ENCODE peak calls at places on chromosome 3, in seven cellular contexts. C is IMR-90, A is mesendoderm, X is H1, F is neuronal stem cell, T is mesenchymal stem cell, P is H9. E is an unnamed sample.

GRCh38 chr3:158642005-158642404 is 2.3 kb upstream of the GFM1 start:
- DNase-seq in P (no peak), T (no peak), X (no peak), A (no peak), C (no peak), F (no peak), E (no peak)

GRCh38 chr3:4394048-4394447 is 73.0 kb downstream of the SUMF1 start:
- DNase-seq in C (peak), A (no peak), F (no peak), P (no peak), X (no peak), T (peak), E (no peak)

GRCh38 chr3:111998661-111999641 is at the start of gene TAGLN3:
- DNase-seq in A (peak), X (no peak), F (peak), P (peak), C (no peak), T (peak), E (no peak)

GRCh38 chr3:153722157-153722556 is 399.0 kb upstream of the ARHGEF26 start:
- DNase-seq in C (no peak), P (no peak), F (no peak), X (no peak), A (no peak), T (no peak), E (no peak)

GRCh38 chr3:189902230-189903186 is 218.2 kb downstream of the P3H2 start:
- DNase-seq in A (no peak), T (no peak), C (peak), P (no peak), F (no peak), X (no peak), E (no peak)

GRCh38 chr3:185995352-185995751 is 57.5 kb upstream of the TRA2B start:
- DNase-seq in X (no peak), T (no peak), F (no peak), C (peak), A (no peak), P (no peak), E (no peak)

GRCh38 chr3:25854635-25855034 is 64.7 kb downstream of the OXSM start:
- DNase-seq in P (no peak), T (peak), C (peak), A (peak), X (no peak), F (no peak), E (peak)

GRCh38 chr3:133890972-133891644 is 4.6 kb downstream of the RAB6B start:
- DNase-seq in A (no peak), C (no peak), P (no peak), T (no peak), F (no peak), X (no peak), E (no peak)

GRCh38 chr3:81485444-81485865 is 276.0 kb downstream of the GBE1 start:
- DNase-seq in X (no peak), T (peak), F (no peak), P (no peak), A (no peak), C (peak), E (peak)

GRCh38 chr3:112446343-112446742 is 52.9 kb downstream of the BTLA start:
- DNase-seq in C (no peak), F (peak), X (no peak), P (no peak), T (no peak), A (peak), E (peak)

GRCh38 chr3:12027199-12027598 is 23.0 kb downstream of the SYN2 start:
- DNase-seq in F (no peak), X (no peak), T (no peak), A (no peak), C (no peak), P (no peak), E (no peak)

GRCh38 chr3:138234401-138235179 is 47.5 kb downstream of the ARMC8 start:
- DNase-seq in T (no peak), X (no peak), P (no peak), F (no peak), C (peak), A (no peak), E (no peak)

GRCh38 chr3:171268677-171269076 is 191.5 kb downstream of the TNIK start:
- DNase-seq in P (no peak), X (no peak), T (no peak), F (no peak), A (no peak), C (no peak), E (no peak)

GRCh38 chr3:114406922-114407321 is 113.1 kb downstream of the TIGIT start:
- DNase-seq in P (no peak), C (no peak), X (no peak), F (no peak), A (no peak), T (no peak), E (no peak)

GRCh38 chr3:8110966-8111798 is 390.4 kb upstream of the LMCD1 start:
- DNase-seq in P (peak), T (peak), C (peak), F (peak), A (peak), X (peak), E (no peak)

GRCh38 chr3:45113625-45114050 is 32.5 kb downstream of the CDCP1 start:
- DNase-seq in C (peak), X (no peak), A (no peak), T (peak), F (no peak), P (no peak), E (no peak)

GRCh38 chr3:65713016-65713415 is 325.7 kb downstream of the MAGI1 start:
- DNase-seq in X (no peak), C (peak), F (no peak), T (peak), A (peak), P (peak), E (no peak)

GRCh38 chr3:128072454-128073184 is 20.4 kb downstream of the SEC61A1 start:
- DNase-seq in C (no peak), F (no peak), A (no peak), P (no peak), X (no peak), T (no peak), E (peak)

GRCh38 chr3:58414538-58415197 is 19.0 kb downstream of the PDHB start:
- DNase-seq in P (no peak), C (peak), A (peak), F (peak), T (peak), X (no peak), E (peak)
- H3K9ac ChIP-seq in P (no peak), C (no peak), A (peak), F (no peak), T (peak), X (no peak), E (no peak)

DNA sequence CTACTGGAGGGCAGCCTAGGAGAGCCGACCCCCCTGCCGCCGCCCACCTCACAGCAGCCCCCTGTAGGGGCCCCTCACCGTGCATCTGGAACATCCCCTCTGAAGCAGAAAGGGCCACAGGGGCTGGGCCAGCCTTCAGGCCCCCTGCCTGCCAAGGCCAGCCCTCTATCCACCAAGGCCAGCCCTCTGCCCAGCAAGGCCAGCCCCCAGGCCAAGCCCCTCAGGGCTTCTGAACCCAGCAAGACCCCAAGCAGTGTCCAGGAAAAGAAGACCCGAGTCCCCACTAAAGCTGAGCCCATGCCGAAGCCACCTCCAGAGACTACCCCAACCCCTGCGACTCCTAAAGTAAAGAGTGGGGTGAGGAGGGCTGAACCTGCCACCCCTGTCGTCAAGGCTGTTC is 23.5 kb upstream of the APEH start:
- DNase-seq in X (no peak), T (no peak), F (no peak), P (no peak), C (no peak), A (no peak), E (no peak)
- H2AK5ac ChIP-seq in X (no peak), T (no peak), F (no peak), P (no peak), C (no peak), A (no peak), E (no peak)

GRCh38 chr3:75906555-75907112 is 121.3 kb upstream of the ZNF717 start:
- DNase-seq in A (peak), C (peak), X (peak), P (peak), T (peak), F (peak), E (no peak)
- H3K9ac ChIP-seq in A (peak), C (no peak), X (peak), P (peak), T (no peak), F (peak), E (peak)

GRCh38 chr3:99974989-99975388 is 139.3 kb downstream of the FILIP1L start:
- DNase-seq in X (no peak), F (no peak), A (no peak), C (no peak), P (no peak), T (no peak), E (peak)
- H2AK5ac ChIP-seq in X (no peak), F (no peak), A (no peak), C (no peak), P (no peak), T (no peak), E (no peak)

DNA sequence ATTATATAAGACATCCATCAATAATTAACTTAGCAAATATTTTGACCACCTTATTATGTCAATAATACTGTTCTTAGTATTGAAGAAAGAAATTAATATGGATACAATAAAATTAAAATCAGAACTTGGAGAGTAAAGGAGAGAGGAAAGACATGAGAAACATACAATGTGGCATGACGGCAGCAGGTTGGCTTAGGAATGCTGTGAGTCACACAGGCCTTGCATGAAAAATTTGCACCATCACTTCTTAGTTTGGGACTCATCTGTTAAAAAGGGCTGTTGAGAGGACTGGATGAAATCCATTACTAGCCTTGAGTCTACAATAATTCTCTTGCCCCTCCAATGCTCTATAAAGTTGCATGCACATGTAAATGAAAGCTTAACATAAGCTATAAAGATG is 880.8 kb downstream of the ROBO1 start:
- DNase-seq in A (peak), X (no peak), F (no peak), T (peak), C (peak), P (no peak), E (peak)
- H3K9ac ChIP-seq in A (no peak), X (no peak), F (no peak), T (no peak), C (no peak), P (no peak), E (no peak)

GRCh38 chr3:183180765-183181295 is 18.3 kb upstream of the LAMP3 start:
- DNase-seq in C (no peak), X (no peak), P (no peak), A (no peak), T (no peak), F (no peak), E (no peak)

GRCh38 chr3:183182732-183183610 is 20.4 kb upstream of the LAMP3 start:
- DNase-seq in A (no peak), T (no peak), C (no peak), P (no peak), F (no peak), X (no peak), E (no peak)

GRCh38 chr3:183180105-183180763 is 17.7 kb upstream of the LAMP3 start:
- DNase-seq in C (no peak), A (peak), F (peak), P (no peak), T (no peak), X (no peak), E (no peak)

GRCh38 chr3:183181606-183182005 is 19.1 kb upstream of the LAMP3 start:
- DNase-seq in T (no peak), C (no peak), P (no peak), F (no peak), X (no peak), A (no peak), E (no peak)

DNA sequence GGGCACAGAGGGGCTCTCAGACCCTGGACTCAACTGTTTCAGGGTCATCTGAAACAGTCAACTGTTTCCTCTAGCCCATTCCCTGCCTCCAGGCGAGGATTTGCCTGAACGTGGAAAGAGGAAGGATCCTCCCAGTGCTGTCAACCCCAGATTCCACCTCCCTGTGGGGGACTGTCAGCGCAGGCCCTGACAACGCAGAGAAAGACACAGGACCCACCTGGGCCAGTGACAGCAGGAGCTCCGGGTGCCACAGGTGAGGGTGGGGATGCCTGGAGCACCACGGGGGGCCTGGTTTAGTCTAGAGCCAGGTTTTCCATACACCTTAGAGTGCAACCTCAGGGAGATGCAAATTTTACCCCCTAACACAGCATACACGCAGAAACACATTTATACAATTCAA is 19.5 kb upstream of the LAMP3 start:
- DNase-seq in T (no peak), C (no peak), P (no peak), F (no peak), X (no peak), A (no peak), E (no peak)
- H2AK5ac ChIP-seq in T (no peak), C (no peak), P (no peak), F (peak), X (no peak), A (no peak), E (no peak)

GRCh38 chr3:155553800-155554199 is 191.1 kb downstream of the PLCH1 start:
- DNase-seq in T (no peak), X (no peak), F (no peak), C (no peak), A (no peak), P (no peak), E (no peak)
- H3K9ac ChIP-seq in T (no peak), X (no peak), F (no peak), C (no peak), A (no peak), P (no peak), E (no peak)

GRCh38 chr3:48689384-48689783 is 3.7 kb upstream of the NCKIPSD start:
- DNase-seq in P (no peak), A (no peak), X (no peak), F (no peak), C (no peak), T (no peak), E (no peak)
- H2AK5ac ChIP-seq in P (no peak), A (no peak), X (no peak), F (no peak), C (peak), T (no peak), E (no peak)